ENCODE peak calls at places on chromosomes 4 and X, in six cellular contexts. N is IMR-90, Q is endothelial cell, D is PC-9, F is OCI-LY7, G is psoas muscle. B is an unnamed sample.

GRCh38 chrX:69538321-69538876 is 34.3 kb downstream of the NALF2 start:
- DNase-seq in Q (peak), D (peak), N (peak), G (peak), F (peak), B (peak)

GRCh38 chrX:68708503-68709290 is 61.2 kb downstream of the STARD8 start:
- DNase-seq in G (peak), N (no peak), Q (no peak), D (no peak), F (no peak), B (no peak)

GRCh38 chr4:83240379-83240875 is 44.2 kb downstream of the COQ2 start:
- DNase-seq in N (no peak), G (no peak), D (no peak), Q (no peak), F (peak), B (no peak)

GRCh38 chr4:113447695-113448265 is 313.8 kb downstream of the CAMK2D start:
- DNase-seq in F (no peak), N (no peak), Q (no peak), G (no peak), D (no peak), B (no peak)

GRCh38 chrX:134685662-134686061 is 27.4 kb upstream of the PLAC1 start:
- DNase-seq in D (no peak), N (peak), G (peak), F (no peak), Q (no peak), B (no peak)

GRCh38 chr4:85228264-85228663 is 246.7 kb upstream of the ARHGAP24 start:
- DNase-seq in F (peak), D (no peak), G (no peak), N (no peak), Q (no peak), B (no peak)

GRCh38 chr4:55475394-55476243 is 71.1 kb downstream of the CLOCK start:
- DNase-seq in Q (no peak), G (no peak), D (no peak), F (no peak), N (peak), B (no peak)

GRCh38 chrX:117995378-117995777 is 121.2 kb downstream of the KLHL13 start:
- DNase-seq in N (no peak), D (no peak), Q (no peak), G (no peak), F (no peak), B (no peak)

GRCh38 chr4:146260521-146260920 is 46.2 kb downstream of the REELD1 start:
- DNase-seq in F (no peak), N (no peak), D (peak), G (no peak), Q (no peak), B (no peak)

GRCh38 chr4:145042601-145043000 is 55.4 kb downstream of the ANAPC10 start:
- DNase-seq in N (no peak), Q (no peak), F (no peak), D (no peak), G (no peak), B (no peak)

GRCh38 chr4:3062466-3062865 is 11.9 kb downstream of the HTT-AS start:
- DNase-seq in G (no peak), D (no peak), Q (no peak), N (peak), F (no peak), B (no peak)

GRCh38 chr4:153367092-153367491 is 22.6 kb downstream of the MND1 start:
- DNase-seq in D (no peak), Q (no peak), G (no peak), N (no peak), F (no peak), B (no peak)

GRCh38 chrX:30935985-30936384 is 46.9 kb upstream of the TAB3 start:
- DNase-seq in N (peak), Q (peak), F (no peak), G (no peak), D (peak), B (peak)

GRCh38 chrX:12811658-12812057 is 20.4 kb downstream of the PRPS2 start:
- DNase-seq in G (no peak), F (no peak), Q (no peak), N (no peak), D (no peak), B (no peak)

GRCh38 chrX:10077425-10078188 is 79.2 kb upstream of the CLCN4 start:
- DNase-seq in D (no peak), N (peak), Q (no peak), G (no peak), F (peak), B (no peak)

GRCh38 chr4:176400816-176401461 is 81.2 kb downstream of the SPCS3 start:
- DNase-seq in D (no peak), N (peak), F (no peak), G (no peak), Q (no peak), B (no peak)

GRCh38 chr4:88320780-88321373 is 36.5 kb upstream of the PPM1K start:
- DNase-seq in N (no peak), Q (no peak), G (no peak), F (peak), D (peak), B (no peak)

GRCh38 chrX:78377186-78377585 is 49.8 kb upstream of the CYSLTR1 start:
- DNase-seq in N (no peak), F (no peak), G (no peak), Q (no peak), D (no peak), B (no peak)

GRCh38 chrX:16771483-16772398 is 14.5 kb upstream of the TXLNG start:
- DNase-seq in D (peak), F (no peak), G (no peak), Q (peak), N (peak), B (no peak)

GRCh38 chrX:48703642-48704481 is 7.3 kb downstream of the SUV39H1 start:
- DNase-seq in Q (no peak), F (no peak), G (no peak), D (peak), N (peak), B (no peak)

GRCh38 chr4:108943971-108944370 is 181.1 kb upstream of the ETNPPL start:
- DNase-seq in Q (no peak), F (no peak), N (no peak), G (no peak), D (no peak), B (no peak)

GRCh38 chr4:76147454-76148141 is 599 bp downstream of the NUP54 start:
- DNase-seq in F (peak), D (peak), Q (peak), N (peak), G (no peak), B (peak)

GRCh38 chr4:169117591-169118081 is 107.6 kb upstream of the CBR4 start:
- DNase-seq in D (no peak), G (no peak), F (no peak), N (peak), Q (no peak), B (no peak)

GRCh38 chr4:121226362-121226761 is 62.2 kb upstream of the TNIP3 start:
- DNase-seq in N (no peak), G (no peak), Q (no peak), D (no peak), F (no peak), B (no peak)

GRCh38 chr4:70709551-70710080 is 12.1 kb upstream of the RUFY3 start:
- DNase-seq in N (no peak), F (no peak), D (no peak), Q (no peak), G (no peak), B (no peak)

GRCh38 chrX:81294101-81294500 is 92.2 kb downstream of the SH3BGRL start:
- DNase-seq in Q (no peak), D (no peak), F (no peak), G (no peak), N (no peak), B (no peak)

GRCh38 chrX:49037883-49038475 is 5.2 kb downstream of the TFE3 start:
- DNase-seq in Q (no peak), D (no peak), N (peak), G (no peak), F (no peak), B (no peak)

GRCh38 chrX:13428055-13428786 is 108.4 kb upstream of the ATXN3L start:
- DNase-seq in D (no peak), Q (no peak), G (no peak), N (peak), F (no peak), B (no peak)

GRCh38 chrX:119871599-119872395 is at the start of the genes NDUFA1 and RNF113A:
- DNase-seq in D (peak), N (peak), G (peak), F (peak), Q (peak), B (peak)

GRCh38 chrX:30893206-30893605 is 4.2 kb upstream of the TAB3 start:
- DNase-seq in F (no peak), D (peak), N (no peak), Q (no peak), G (no peak), B (no peak)

GRCh38 chr4:184345573-184345922 is 127.9 kb upstream of the ENPP6 start:
- DNase-seq in F (no peak), N (peak), Q (no peak), G (peak), D (no peak), B (peak)

GRCh38 chrX:151745651-151746050 is 11.1 kb downstream of the CNGA2 start:
- DNase-seq in D (no peak), N (no peak), G (no peak), F (no peak), Q (no peak), B (no peak)

GRCh38 chr4:86011117-86011516 is 348.7 kb downstream of the MAPK10 start:
- DNase-seq in N (peak), Q (no peak), D (no peak), G (no peak), F (no peak), B (no peak)

GRCh38 chr4:156968479-156968984 is 3.1 kb downstream of the PDGFC start:
- DNase-seq in F (peak), D (peak), N (peak), G (peak), Q (peak), B (peak)

GRCh38 chr4:78710536-78710935 is 65.6 kb upstream of the BMP2K start:
- DNase-seq in Q (no peak), N (peak), D (no peak), G (no peak), F (no peak), B (no peak)

GRCh38 chr4:98150092-98150761 is 7.0 kb upstream of the STPG2 start:
- DNase-seq in G (no peak), Q (no peak), D (no peak), N (peak), F (no peak), B (no peak)

GRCh38 chr4:54120517-54120916 is 20.6 kb downstream of the GSX2 start:
- DNase-seq in D (no peak), N (no peak), F (no peak), Q (no peak), G (no peak), B (no peak)

GRCh38 chr4:139014391-139015268 is 951 bp upstream of the NOCT start:
- DNase-seq in D (peak), N (peak), G (no peak), F (no peak), Q (no peak), B (no peak)

DNA sequence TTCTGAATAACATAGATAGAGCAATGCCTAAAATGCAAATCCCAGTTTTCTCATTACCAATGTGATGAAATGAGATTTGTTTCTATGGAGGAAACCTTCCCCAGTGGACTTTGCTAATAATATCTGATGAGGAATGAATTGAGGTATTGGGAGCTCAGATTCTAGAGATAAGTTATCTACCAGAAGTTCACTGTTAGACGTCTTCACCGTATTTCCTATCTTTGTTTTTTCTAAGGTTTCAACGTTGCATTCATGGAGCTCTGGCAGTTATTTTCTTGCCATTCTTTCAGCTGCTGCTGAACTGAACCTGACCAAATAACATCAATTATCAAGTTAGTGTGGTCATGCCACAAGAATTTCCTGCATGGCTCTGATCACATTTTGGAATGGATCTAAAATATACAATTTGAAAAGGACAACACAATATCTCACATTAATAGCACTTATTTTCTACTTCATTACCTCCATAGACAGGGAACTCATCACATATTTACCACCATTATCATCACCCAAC is 511.8 kb upstream of the LCORL start:
- DNase-seq in F (no peak), D (no peak), Q (no peak), G (no peak), N (no peak), B (no peak)
- TF ChIP-seq CTCF in F (no peak), D (no peak), Q (no peak), G (no peak), N (no peak), B (no peak)

GRCh38 chr4:63566658-63567057 is 842.6 kb downstream of the TECRL start:
- DNase-seq in N (no peak), Q (no peak), F (no peak), G (no peak), D (no peak), B (no peak)
- TF ChIP-seq CTCF in N (no peak), Q (no peak), F (no peak), G (no peak), D (no peak), B (no peak)

GRCh38 chr4:143183513-143184216 is 1.1 kb upstream of the USP38 start:
- DNase-seq in G (no peak), F (no peak), Q (no peak), D (no peak), N (no peak), B (no peak)

GRCh38 chr4:143186202-143186601 is 1.5 kb downstream of the USP38 start:
- DNase-seq in N (peak), F (no peak), D (no peak), Q (no peak), G (no peak), B (no peak)

GRCh38 chr4:143184217-143184502 is 557 bp upstream of the USP38 start:
- DNase-seq in F (peak), N (no peak), G (no peak), Q (no peak), D (no peak), B (no peak)

GRCh38 chr4:143185253-143186107 is 763 bp downstream of the USP38 start:
- DNase-seq in F (peak), D (no peak), N (peak), Q (no peak), G (no peak), B (peak)

DNA sequence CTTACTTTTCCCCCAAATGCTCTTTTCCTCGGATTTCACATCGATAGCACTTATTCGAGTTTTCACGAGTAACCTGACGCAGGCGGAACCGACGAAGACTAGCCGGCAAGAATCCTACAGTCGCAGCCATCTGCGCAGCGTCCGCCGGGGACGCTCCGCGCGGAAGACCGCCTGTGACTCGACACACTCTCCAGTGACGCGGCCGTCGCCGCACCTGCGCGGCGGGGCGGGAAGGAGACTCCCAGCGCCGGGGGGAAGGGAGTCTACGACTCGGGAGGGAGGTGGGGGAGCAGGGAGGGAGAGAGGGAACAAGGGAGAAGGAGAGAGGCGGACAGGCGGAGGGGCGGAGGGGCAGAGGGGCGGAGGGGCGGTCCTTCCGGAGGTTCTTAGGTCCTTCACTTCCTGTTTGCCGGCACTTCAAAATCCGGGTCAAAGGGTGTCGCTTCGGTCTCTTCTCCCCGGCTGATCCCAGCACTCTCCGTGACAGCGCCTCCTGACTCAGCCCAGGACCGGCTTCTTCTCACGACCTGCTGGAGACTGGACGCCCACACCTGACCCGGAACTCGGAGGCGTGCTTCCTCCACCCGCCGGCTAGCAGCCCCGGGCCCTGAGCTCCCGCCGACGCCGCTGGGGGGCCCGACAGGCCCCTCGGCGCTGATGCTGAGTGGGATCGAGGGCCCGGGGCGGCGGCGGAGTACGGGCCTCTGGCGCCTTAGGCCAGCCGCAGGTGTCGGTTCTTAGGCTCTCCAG is at the start of gene USP38:
- DNase-seq in N (peak), F (peak), G (peak), D (peak), Q (peak), B (peak)
- TF ChIP-seq CTCF in N (peak), F (peak), G (no peak), D (no peak), Q (no peak), B (no peak)

DNA sequence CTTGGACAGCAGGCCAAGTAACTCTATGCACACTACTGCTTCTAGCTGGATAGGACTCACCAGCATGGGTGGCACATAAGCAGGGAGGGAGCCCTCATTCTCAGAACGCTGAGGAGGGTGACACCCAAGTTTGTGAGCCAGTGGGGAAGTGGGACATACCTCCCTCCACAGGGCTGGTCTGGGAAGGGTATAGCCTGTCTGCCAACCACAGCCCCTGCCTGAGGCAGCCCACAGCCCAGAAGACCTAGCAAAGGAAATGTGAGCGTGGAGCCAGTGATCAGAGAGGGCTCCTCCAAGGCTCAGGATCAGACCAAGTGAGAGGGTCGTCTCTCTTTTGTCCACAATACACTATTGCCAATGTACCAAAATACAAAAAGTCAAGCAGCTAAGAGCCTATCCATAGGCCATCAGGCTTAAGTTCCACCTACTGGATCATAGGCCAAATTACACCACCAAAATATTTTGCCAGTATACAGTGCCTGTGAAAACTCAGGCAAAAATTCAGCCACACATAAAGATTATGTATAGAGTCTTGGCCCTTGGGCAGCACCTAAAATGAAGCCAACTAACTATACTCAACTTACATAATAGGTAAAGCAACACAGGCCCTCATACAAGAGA is 1203.1 kb downstream of the PCDH18 start:
- DNase-seq in N (no peak), F (no peak), Q (no peak), G (no peak), D (no peak), B (no peak)
- TF ChIP-seq CTCF in N (no peak), F (no peak), Q (peak), G (no peak), D (no peak), B (peak)

GRCh38 chr4:40739347-40739746 is 10.4 kb upstream of the NSUN7 start:
- DNase-seq in F (no peak), Q (no peak), G (no peak), D (no peak), N (no peak), B (no peak)

GRCh38 chr4:40747436-40747835 is 2.3 kb upstream of the NSUN7 start:
- DNase-seq in N (no peak), Q (no peak), F (no peak), D (no peak), G (no peak), B (no peak)

GRCh38 chr4:40745585-40745984 is 4.2 kb upstream of the NSUN7 start:
- DNase-seq in N (no peak), D (no peak), G (no peak), F (no peak), Q (no peak), B (no peak)

GRCh38 chr4:40749717-40750460 is at the start of gene NSUN7:
- DNase-seq in G (peak), N (no peak), D (peak), F (peak), Q (peak), B (peak)

GRCh38 chr4:40744218-40744617 is 5.5 kb upstream of the NSUN7 start:
- DNase-seq in F (no peak), G (no peak), D (no peak), Q (no peak), N (no peak), B (no peak)
- TF ChIP-seq CTCF in F (no peak), G (no peak), D (no peak), Q (no peak), N (no peak), B (no peak)

DNA sequence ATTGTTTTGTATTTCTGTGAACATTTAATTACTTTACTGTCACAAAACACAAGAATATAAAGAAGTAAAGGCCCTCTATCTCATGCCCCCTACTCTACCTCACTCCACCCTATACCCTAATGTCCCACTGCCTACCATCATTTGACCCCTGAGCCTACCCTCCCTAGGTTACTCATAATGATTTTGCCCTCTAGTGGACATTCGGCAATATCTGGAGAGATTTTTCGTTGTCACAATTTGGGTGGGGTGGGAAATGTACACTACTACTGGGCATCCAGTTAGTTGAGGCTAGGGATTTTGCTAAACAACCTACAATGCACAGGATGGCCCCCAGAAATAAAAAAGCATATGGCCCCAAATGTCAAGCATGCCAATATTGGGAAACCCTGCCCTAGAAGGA is 10.2 kb downstream of the TEX13A start:
- DNase-seq in G (no peak), D (no peak), F (no peak), N (no peak), Q (no peak), B (no peak)
- TF ChIP-seq CTCF in G (peak), D (peak), F (peak), N (no peak), Q (no peak), B (peak)

GRCh38 chrX:102712216-102712966 is at the start of gene GPRASP2:
- DNase-seq in G (peak), F (no peak), Q (peak), N (no peak), D (peak), B (peak)

GRCh38 chrX:102711872-102712215 is 404 bp upstream of the GPRASP2 start:
- DNase-seq in Q (no peak), N (no peak), F (no peak), G (no peak), D (no peak), B (no peak)

GRCh38 chrX:102715967-102716366 is 3.7 kb downstream of the GPRASP2 start:
- DNase-seq in N (no peak), Q (no peak), D (no peak), G (no peak), F (no peak), B (no peak)

GRCh38 chrX:102714994-102715393 is 2.7 kb downstream of the GPRASP2 start:
- DNase-seq in N (no peak), G (no peak), D (no peak), Q (no peak), F (no peak), B (no peak)

GRCh38 chrX:102712967-102713677 is 874 bp downstream of the GPRASP2 start:
- DNase-seq in Q (peak), F (no peak), G (peak), N (peak), D (peak), B (peak)
- TF ChIP-seq CTCF in Q (peak), F (no peak), G (peak), N (peak), D (peak), B (peak)

B was measured in glutamatergic neuron.